ENCODE peak calls at places on chromosomes 13 and 19, in six cellular contexts. D is A549, F is transverse colon, A is WERI-Rb-1, Q is GM06990, W is omental fat pad. U is an unnamed sample.
A peak's percentile ranks its signal among the peaks of the same experiment; 100 is the strongest.

GRCh38 chr19:12555456-12555930 is 4.2 kb upstream of the ZNF564 start:
- DNase-seq in W (no peak), A (no peak), F (peak; percentile 9), D (no peak), Q (no peak), U (no peak)

GRCh38 chr19:3792114-3792513 is 5.9 kb upstream of the MATK start:
- DNase-seq in D (no peak), W (no peak), Q (no peak), F (no peak), A (no peak), U (no peak)

GRCh38 chr13:71156550-71156949 is 710.5 kb downstream of the DACH1 start:
- DNase-seq in W (no peak), F (no peak), D (no peak), Q (no peak), A (no peak), U (no peak)

GRCh38 chr19:30752876-30753275 is 380.7 kb downstream of the ZNF536 start:
- DNase-seq in D (no peak), A (no peak), Q (no peak), W (no peak), F (no peak), U (no peak)

GRCh38 chr19:38710928-38711725 is 33.1 kb downstream of the CAPN12 start:
- DNase-seq in D (no peak), Q (no peak), A (no peak), F (no peak), W (no peak), U (no peak)

GRCh38 chr13:29059837-29060236 is 239.7 kb downstream of the MTUS2 start:
- DNase-seq in F (no peak), Q (no peak), D (no peak), A (no peak), W (no peak), U (no peak)

GRCh38 chr19:19490247-19490968 is 24.9 kb downstream of the TSSK6 start:
- DNase-seq in Q (peak; percentile 68), W (peak; percentile 69), A (peak; percentile 73), D (peak; percentile 74), F (peak; percentile 83), U (peak; percentile 85)

GRCh38 chr19:11361037-11361770 is 6.0 kb downstream of the PLPPR2 start:
- DNase-seq in D (no peak), F (peak; percentile 92), Q (no peak), W (no peak), A (peak; percentile 69), U (peak; percentile 85)

GRCh38 chr19:41882568-41883462 is at the start of gene ARHGEF1:
- DNase-seq in D (no peak), Q (peak; percentile 73), W (no peak), F (peak; percentile 75), A (no peak), U (no peak)

GRCh38 chr19:1278074-1278473 is 2.7 kb downstream of the FAM174C start:
- DNase-seq in F (no peak), Q (no peak), W (no peak), A (no peak), D (no peak), U (no peak)

GRCh38 chr13:63307239-63307638 is 1891.6 kb upstream of the PCDH20 start:
- DNase-seq in W (no peak), A (no peak), D (no peak), F (no peak), Q (no peak), U (no peak)

GRCh38 chr13:70128098-70128497 is 19.8 kb upstream of the KLHL1 start:
- DNase-seq in W (no peak), F (no peak), D (no peak), A (no peak), Q (no peak), U (no peak)

GRCh38 chr13:70125693-70126092 is 17.4 kb upstream of the KLHL1 start:
- DNase-seq in D (no peak), Q (no peak), A (no peak), W (no peak), F (no peak), U (no peak)
- TF ChIP-seq CTCF in D (no peak), Q (no peak), A (no peak), W (no peak), F (no peak), U (no peak)

GRCh38 chr19:43534811-43535761 is 2.1 kb downstream of the ZNF575 start:
- DNase-seq in F (peak; percentile 64), D (peak; percentile 59), Q (peak; percentile 23), A (peak; percentile 81), W (peak; percentile 57), U (peak; percentile 68)
- TF ChIP-seq CTCF in F (peak; percentile 52), D (peak; percentile 52), Q (peak; percentile 56), A (peak; percentile 79), W (peak; percentile 4), U (peak; percentile 60)

DNA sequence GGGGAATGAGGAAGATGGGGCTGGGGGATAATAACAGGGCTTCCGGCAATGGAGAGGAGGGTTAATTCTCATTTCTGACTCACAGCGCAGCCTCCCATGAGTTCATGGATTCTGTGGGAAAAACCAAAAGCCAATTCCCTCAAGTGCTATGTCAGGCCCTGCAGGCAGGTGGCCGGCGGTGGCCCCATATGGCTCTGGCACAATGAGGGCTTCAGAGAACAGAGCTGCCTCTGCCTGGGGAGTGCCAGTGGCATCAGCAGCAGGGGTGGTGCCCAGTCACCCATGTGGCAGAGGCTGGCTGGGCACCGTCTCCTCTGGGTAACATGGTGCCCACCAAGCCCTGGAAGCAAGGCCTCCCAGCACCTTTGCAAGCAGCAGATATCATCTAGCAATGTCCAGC is 69.1 kb downstream of the ALOX5AP start:
- DNase-seq in W (no peak), F (no peak), D (no peak), A (no peak), Q (no peak), U (no peak)
- TF ChIP-seq CTCF in W (no peak), F (no peak), D (no peak), A (peak; percentile 35), Q (peak; percentile 4), U (no peak)

GRCh38 chr13:51923983-51924539 is 62.3 kb downstream of the CCDC70 start:
- DNase-seq in D (peak; percentile 9), Q (no peak), W (no peak), F (no peak), A (peak; percentile 26), U (no peak)
- TF ChIP-seq CTCF in D (no peak), Q (no peak), W (no peak), F (no peak), A (peak; percentile 40), U (peak; percentile 45)

DNA sequence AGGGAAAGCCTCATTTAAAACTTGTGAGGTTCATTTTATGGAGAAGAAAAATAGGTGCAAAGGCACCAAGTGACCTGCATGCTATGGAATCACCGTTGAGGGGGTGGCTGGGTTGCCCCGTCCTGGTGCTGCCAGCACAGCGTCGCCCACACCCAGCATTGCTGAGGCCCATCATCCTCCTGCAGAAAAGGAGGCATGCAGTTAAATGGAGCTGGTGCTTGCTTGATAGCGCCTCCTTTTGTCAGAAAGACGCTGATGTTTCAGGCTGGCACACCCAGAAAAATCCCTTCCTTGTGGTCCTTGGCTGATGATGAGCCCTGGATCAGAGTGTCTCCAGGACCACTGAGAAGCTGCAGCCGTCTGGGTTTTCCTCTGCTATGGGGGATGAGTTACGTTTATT is 36.9 kb downstream of the DHRS12 start:
- DNase-seq in W (no peak), Q (no peak), A (no peak), D (peak; percentile 15), F (no peak), U (no peak)
- TF ChIP-seq CTCF in W (no peak), Q (peak; percentile 24), A (peak; percentile 25), D (no peak), F (no peak), U (no peak)

DNA sequence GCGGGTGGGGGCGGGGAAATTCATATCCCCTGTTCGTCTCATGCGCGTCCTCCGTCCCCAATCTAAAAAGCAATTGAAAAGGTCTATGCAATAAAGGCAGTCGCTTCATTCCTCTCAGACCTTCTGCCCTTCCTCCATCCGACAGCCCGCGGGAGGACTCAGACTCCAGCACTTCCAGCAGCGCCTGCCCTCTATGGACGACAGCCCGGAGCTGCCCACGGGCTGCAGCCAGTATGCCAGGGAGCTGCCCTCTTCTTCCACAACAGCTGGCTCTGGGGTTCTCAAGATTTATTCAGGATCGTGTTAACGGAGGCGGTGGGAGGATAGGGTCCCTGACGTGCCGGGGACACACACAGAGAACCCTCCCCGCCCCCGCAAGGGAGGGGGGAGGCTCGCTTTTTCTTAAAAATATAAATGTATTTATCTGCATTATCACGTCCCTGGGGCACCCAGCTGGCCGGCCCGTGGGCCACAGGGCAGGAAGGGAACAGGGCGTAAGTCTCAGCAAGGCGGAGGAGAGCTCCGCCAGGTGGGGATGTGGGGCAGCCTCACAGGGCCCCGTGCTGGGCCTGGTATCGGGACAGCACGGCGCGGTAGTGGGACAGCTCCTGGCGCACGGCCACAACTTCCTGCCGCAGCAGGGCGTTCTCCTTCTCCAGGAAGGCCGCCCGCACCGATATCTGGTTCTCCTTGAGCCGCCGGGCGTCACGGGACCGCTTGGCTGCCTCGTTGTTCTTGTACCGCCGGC is 6.7 kb downstream of the DBP start:
- DNase-seq in Q (no peak), W (no peak), A (no peak), D (no peak), F (peak; percentile 82), U (no peak)
- TF ChIP-seq CTCF in Q (no peak), W (no peak), A (no peak), D (no peak), F (no peak), U (no peak)

DNA sequence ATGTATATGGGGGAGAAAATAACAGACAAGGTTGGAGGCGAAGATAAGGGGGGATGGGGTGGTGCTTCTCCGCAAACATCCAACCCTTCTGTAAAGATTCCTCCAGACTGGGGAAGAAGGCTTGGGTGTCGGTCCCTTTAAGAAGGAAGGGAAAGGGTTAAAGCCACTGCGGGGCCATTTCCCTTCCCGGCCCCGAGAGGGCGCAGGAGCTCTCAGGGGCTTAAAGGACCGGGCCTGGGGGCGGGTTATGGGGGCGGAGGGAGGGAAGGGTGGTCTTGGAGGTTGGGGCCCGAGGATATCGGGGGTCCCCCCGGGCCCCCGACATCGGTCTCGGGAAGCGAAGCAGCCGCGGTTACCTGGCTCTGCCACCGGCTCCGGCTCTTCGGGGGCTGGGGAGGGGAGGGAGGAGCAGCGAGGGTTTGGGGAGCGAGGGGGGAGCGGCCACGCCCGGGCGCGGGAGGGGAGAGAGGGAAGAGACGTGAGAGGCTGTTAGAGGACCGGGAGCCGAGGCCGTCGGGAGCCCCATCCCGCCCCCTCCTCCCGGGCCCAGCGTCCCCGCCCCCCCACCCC is 2.8 kb downstream of the TNNT1 start:
- DNase-seq in Q (no peak), D (peak; percentile 85), F (no peak), W (no peak), A (peak; percentile 68), U (no peak)
- TF ChIP-seq CTCF in Q (peak; percentile 75), D (peak; percentile 94), F (peak; percentile 12), W (no peak), A (peak; percentile 55), U (peak; percentile 70)

DNA sequence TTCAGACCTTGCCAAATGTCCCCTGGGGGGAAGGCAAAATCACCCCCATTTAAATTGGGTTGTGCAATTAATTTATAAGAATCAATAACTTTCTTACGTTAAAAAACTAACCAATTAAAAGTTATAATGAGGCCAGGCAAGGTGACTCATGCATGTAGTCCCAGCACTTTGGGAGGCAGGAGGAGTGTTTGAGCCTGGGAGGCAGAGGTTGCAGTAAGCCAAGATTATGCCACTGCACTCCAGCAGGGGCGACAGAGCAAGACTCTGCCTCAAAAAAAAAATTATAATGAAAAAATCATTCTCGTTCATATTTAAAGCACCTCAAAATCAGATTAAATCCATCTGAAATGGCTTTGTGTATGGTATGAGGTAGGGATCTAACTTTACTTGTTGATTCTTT is 18.4 kb upstream of the SIGLEC14 start:
- DNase-seq in Q (no peak), F (no peak), D (no peak), A (no peak), W (no peak), U (no peak)
- TF ChIP-seq CTCF in Q (no peak), F (no peak), D (no peak), A (peak; percentile 12), W (no peak), U (peak; percentile 15)

U was measured in neural crest cell.